ENCODE peak calls at places on chromosome 2, in eight cellular contexts. One of them, this sample, is unnamed.

GRCh38 chr2:10900216-10901109 is 11.3 kb upstream of the KCNF1 start:
- DNase-seq in hepatocyte: no peak
- DNase-seq in uterus: no peak
- DNase-seq in body of pancreas: no peak
- DNase-seq in CD8-positive, alpha-beta T cell: no peak
- DNase-seq in dorsolateral prefrontal cortex: no peak
- DNase-seq in ovary: no peak
- DNase-seq in endothelial cell: no peak
- DNase-seq in this sample: no peak

GRCh38 chr2:10787176-10787968 is 25.2 kb downstream of the PDIA6 start:
- DNase-seq in hepatocyte: no peak
- DNase-seq in uterus: no peak
- DNase-seq in body of pancreas: no peak
- DNase-seq in CD8-positive, alpha-beta T cell: no peak
- DNase-seq in dorsolateral prefrontal cortex: no peak
- DNase-seq in ovary: no peak
- DNase-seq in endothelial cell: peak
- DNase-seq in this sample: no peak

GRCh38 chr2:189441709-189442074 is 418 bp downstream of the WDR75 start:
- DNase-seq in hepatocyte: no peak
- DNase-seq in uterus: no peak
- DNase-seq in body of pancreas: no peak
- DNase-seq in CD8-positive, alpha-beta T cell: no peak
- DNase-seq in dorsolateral prefrontal cortex: no peak
- DNase-seq in ovary: no peak
- DNase-seq in endothelial cell: no peak
- DNase-seq in this sample: no peak

GRCh38 chr2:216352653-216353270 is 19.5 kb downstream of the MARCHF4 start:
- DNase-seq in hepatocyte: no peak
- DNase-seq in uterus: no peak
- DNase-seq in body of pancreas: no peak
- DNase-seq in CD8-positive, alpha-beta T cell: peak
- DNase-seq in dorsolateral prefrontal cortex: no peak
- DNase-seq in ovary: no peak
- DNase-seq in endothelial cell: no peak
- DNase-seq in this sample: no peak

GRCh38 chr2:23826771-23827170 is 100.2 kb downstream of the ATAD2B start:
- DNase-seq in hepatocyte: no peak
- DNase-seq in uterus: no peak
- DNase-seq in body of pancreas: no peak
- DNase-seq in CD8-positive, alpha-beta T cell: no peak
- DNase-seq in dorsolateral prefrontal cortex: no peak
- DNase-seq in ovary: no peak
- DNase-seq in endothelial cell: no peak
- DNase-seq in this sample: no peak

GRCh38 chr2:74297950-74298349 is 45.3 kb downstream of the SLC4A5 start:
- DNase-seq in hepatocyte: no peak
- DNase-seq in uterus: no peak
- DNase-seq in body of pancreas: no peak
- DNase-seq in CD8-positive, alpha-beta T cell: no peak
- DNase-seq in dorsolateral prefrontal cortex: no peak
- DNase-seq in ovary: no peak
- DNase-seq in endothelial cell: no peak
- DNase-seq in this sample: no peak

GRCh38 chr2:222569826-222570225 is 86.1 kb downstream of the FARSB start:
- DNase-seq in hepatocyte: no peak
- DNase-seq in uterus: no peak
- DNase-seq in body of pancreas: no peak
- DNase-seq in CD8-positive, alpha-beta T cell: no peak
- DNase-seq in dorsolateral prefrontal cortex: no peak
- DNase-seq in ovary: no peak
- DNase-seq in endothelial cell: no peak
- DNase-seq in this sample: no peak

GRCh38 chr2:101173707-101174295 is 22.6 kb upstream of the TBC1D8 start:
- DNase-seq in hepatocyte: no peak
- DNase-seq in uterus: no peak
- DNase-seq in body of pancreas: no peak
- DNase-seq in CD8-positive, alpha-beta T cell: no peak
- DNase-seq in dorsolateral prefrontal cortex: no peak
- DNase-seq in ovary: no peak
- DNase-seq in endothelial cell: no peak
- DNase-seq in this sample: no peak

GRCh38 chr2:197307236-197307932 is 3.2 kb downstream of the ANKRD44 start:
- DNase-seq in hepatocyte: no peak
- DNase-seq in uterus: no peak
- DNase-seq in body of pancreas: no peak
- DNase-seq in CD8-positive, alpha-beta T cell: no peak
- DNase-seq in dorsolateral prefrontal cortex: no peak
- DNase-seq in ovary: no peak
- DNase-seq in endothelial cell: no peak
- DNase-seq in this sample: no peak
- TF ChIP-seq CTCF in hepatocyte: peak
- TF ChIP-seq CTCF in uterus: no peak
- TF ChIP-seq CTCF in body of pancreas: no peak
- TF ChIP-seq CTCF in CD8-positive, alpha-beta T cell: no peak
- TF ChIP-seq CTCF in dorsolateral prefrontal cortex: peak
- TF ChIP-seq CTCF in ovary: no peak
- TF ChIP-seq CTCF in endothelial cell: no peak
- TF ChIP-seq CTCF in this sample: peak

GRCh38 chr2:217932661-217933325 is 70.0 kb downstream of the TNS1 start:
- DNase-seq in hepatocyte: no peak
- DNase-seq in uterus: no peak
- DNase-seq in body of pancreas: no peak
- DNase-seq in CD8-positive, alpha-beta T cell: no peak
- DNase-seq in dorsolateral prefrontal cortex: no peak
- DNase-seq in ovary: no peak
- DNase-seq in endothelial cell: no peak
- DNase-seq in this sample: no peak
- TF ChIP-seq CTCF in hepatocyte: peak
- TF ChIP-seq CTCF in uterus: no peak
- TF ChIP-seq CTCF in body of pancreas: no peak
- TF ChIP-seq CTCF in CD8-positive, alpha-beta T cell: no peak
- TF ChIP-seq CTCF in dorsolateral prefrontal cortex: no peak
- TF ChIP-seq CTCF in ovary: no peak
- TF ChIP-seq CTCF in endothelial cell: no peak
- TF ChIP-seq CTCF in this sample: peak

GRCh38 chr2:53740170-53740569 is 27.4 kb upstream of the CHAC2 start:
- DNase-seq in hepatocyte: peak
- DNase-seq in uterus: no peak
- DNase-seq in body of pancreas: no peak
- DNase-seq in CD8-positive, alpha-beta T cell: no peak
- DNase-seq in dorsolateral prefrontal cortex: no peak
- DNase-seq in ovary: no peak
- DNase-seq in endothelial cell: no peak
- DNase-seq in this sample: no peak
- TF ChIP-seq CTCF in hepatocyte: peak
- TF ChIP-seq CTCF in uterus: no peak
- TF ChIP-seq CTCF in body of pancreas: peak
- TF ChIP-seq CTCF in CD8-positive, alpha-beta T cell: no peak
- TF ChIP-seq CTCF in dorsolateral prefrontal cortex: peak
- TF ChIP-seq CTCF in ovary: no peak
- TF ChIP-seq CTCF in endothelial cell: no peak
- TF ChIP-seq CTCF in this sample: peak

GRCh38 chr2:142748559-142749099 is 128.8 kb upstream of the KYNU start:
- DNase-seq in hepatocyte: no peak
- DNase-seq in uterus: no peak
- DNase-seq in body of pancreas: no peak
- DNase-seq in CD8-positive, alpha-beta T cell: no peak
- DNase-seq in dorsolateral prefrontal cortex: no peak
- DNase-seq in ovary: no peak
- DNase-seq in endothelial cell: no peak
- DNase-seq in this sample: no peak
- TF ChIP-seq CTCF in hepatocyte: no peak
- TF ChIP-seq CTCF in uterus: no peak
- TF ChIP-seq CTCF in body of pancreas: no peak
- TF ChIP-seq CTCF in CD8-positive, alpha-beta T cell: no peak
- TF ChIP-seq CTCF in dorsolateral prefrontal cortex: no peak
- TF ChIP-seq CTCF in ovary: no peak
- TF ChIP-seq CTCF in endothelial cell: no peak
- TF ChIP-seq CTCF in this sample: no peak

GRCh38 chr2:43239981-43240761 is 13.8 kb upstream of the ZFP36L2 start:
- DNase-seq in hepatocyte: no peak
- DNase-seq in uterus: no peak
- DNase-seq in body of pancreas: no peak
- DNase-seq in CD8-positive, alpha-beta T cell: no peak
- DNase-seq in dorsolateral prefrontal cortex: no peak
- DNase-seq in ovary: no peak
- DNase-seq in endothelial cell: no peak
- DNase-seq in this sample: no peak
- TF ChIP-seq CTCF in hepatocyte: no peak
- TF ChIP-seq CTCF in uterus: no peak
- TF ChIP-seq CTCF in body of pancreas: no peak
- TF ChIP-seq CTCF in CD8-positive, alpha-beta T cell: no peak
- TF ChIP-seq CTCF in dorsolateral prefrontal cortex: no peak
- TF ChIP-seq CTCF in ovary: no peak
- TF ChIP-seq CTCF in endothelial cell: no peak
- TF ChIP-seq CTCF in this sample: no peak